ENCODE peak calls at places on chromosomes 4 and X, in four cellular contexts. U is GM12891, D is K562, E is GM12878. P is an unnamed sample.

GRCh38 chrX:11190745-11191510 is 79.8 kb downstream of the HCCS start:
- DNase-seq in U (no peak), E (no peak), D (no peak), P (no peak)

GRCh38 chr4:1512738-1513660 is 106.8 kb upstream of the NKX1-1 start:
- DNase-seq in E (no peak), U (no peak), D (peak), P (no peak)

GRCh38 chr4:177033130-177033529 is 240.4 kb upstream of the VEGFC start:
- DNase-seq in U (no peak), E (no peak), D (no peak), P (no peak)

GRCh38 chr4:76990288-76991080 is 40.9 kb downstream of the SEPTIN11 start:
- DNase-seq in U (no peak), E (no peak), D (no peak), P (no peak)

GRCh38 chr4:143728171-143728570 is 27.7 kb upstream of the FREM3 start:
- DNase-seq in D (no peak), E (no peak), U (no peak), P (no peak)

GRCh38 chr4:122531038-122531437 is 74.5 kb upstream of the IL2 start:
- DNase-seq in U (no peak), D (no peak), E (no peak), P (no peak)

GRCh38 chr4:17323619-17324400 is 188.1 kb downstream of the QDPR start:
- DNase-seq in U (no peak), E (no peak), D (no peak), P (no peak)

GRCh38 chr4:10456270-10457254 is 664 bp downstream of the ZNF518B start:
- DNase-seq in U (peak), D (peak), E (no peak), P (peak)

GRCh38 chr4:17817027-17817426 is 6.2 kb downstream of the NCAPG start:
- DNase-seq in U (no peak), D (no peak), E (peak), P (no peak)

GRCh38 chr4:11367371-11367770 is 61.3 kb downstream of the HS3ST1 start:
- DNase-seq in D (no peak), U (no peak), E (no peak), P (no peak)

GRCh38 chrX:135572436-135572835 is 52.0 kb downstream of the INTS6L start:
- DNase-seq in U (no peak), E (no peak), D (no peak), P (no peak)

GRCh38 chrX:38494239-38494823 is 67.0 kb upstream of the TSPAN7 start:
- DNase-seq in E (no peak), U (no peak), D (no peak), P (no peak)

GRCh38 chrX:107117993-107118321 is 665 bp downstream of the RBM41 start:
- DNase-seq in U (no peak), E (no peak), D (no peak), P (peak)

GRCh38 chr4:1866095-1866755 is 5.0 kb upstream of the NSD2 start:
- DNase-seq in U (no peak), E (no peak), D (no peak), P (no peak)

GRCh38 chrX:113929004-113929403 is 654.9 kb upstream of the HTR2C start:
- DNase-seq in E (no peak), D (peak), U (no peak), P (peak)

GRCh38 chrX:54891573-54891972 is 29.1 kb upstream of the TRO start:
- DNase-seq in U (no peak), D (peak), E (no peak), P (peak)

GRCh38 chrX:48826135-48826875 is at the start of gene ERAS:
- DNase-seq in D (no peak), U (peak), E (no peak), P (no peak)

GRCh38 chrX:6694977-6695376 is 160.1 kb upstream of the VCX3A start:
- DNase-seq in E (no peak), U (no peak), D (no peak), P (no peak)

GRCh38 chr4:141246683-141247429 is 26.2 kb downstream of the ZNF330 start:
- DNase-seq in U (no peak), D (peak), E (no peak), P (no peak)

GRCh38 chr4:174292473-174292872 is 8.8 kb downstream of the CEP44 start:
- DNase-seq in U (no peak), E (no peak), D (no peak), P (no peak)

GRCh38 chr4:14679906-14680305 is 322.4 kb upstream of the CPEB2 start:
- DNase-seq in U (no peak), E (no peak), D (no peak), P (no peak)

GRCh38 chr4:77818667-77819408 is at the start of gene CNOT6L:
- DNase-seq in D (peak), E (no peak), U (peak), P (peak)

GRCh38 chrX:12894074-12894691 is 12.2 kb upstream of the TLR8 start:
- DNase-seq in U (no peak), D (peak), E (no peak), P (no peak)

GRCh38 chr4:122045533-122045932 is 93.7 kb upstream of the TRPC3 start:
- DNase-seq in U (no peak), D (no peak), E (no peak), P (peak)

GRCh38 chrX:68852046-68852445 is 23.2 kb downstream of the EFNB1 start:
- DNase-seq in E (no peak), D (no peak), U (no peak), P (no peak)

GRCh38 chr4:5839751-5840674 is 52.9 kb downstream of the CRMP1 start:
- DNase-seq in E (no peak), U (no peak), D (no peak), P (no peak)

GRCh38 chrX:101206471-101206870 is 13.1 kb upstream of the DRP2 start:
- DNase-seq in D (peak), U (no peak), E (no peak), P (no peak)

GRCh38 chr4:90445380-90445779 is 318.2 kb downstream of the CCSER1 start:
- DNase-seq in D (no peak), E (no peak), U (no peak), P (no peak)

GRCh38 chrX:13741695-13742094 is 7.1 kb downstream of the OFD1 start:
- DNase-seq in E (no peak), U (no peak), D (no peak), P (no peak)

GRCh38 chrX:68175569-68175968 is 257.7 kb downstream of the OPHN1 start:
- DNase-seq in U (no peak), E (no peak), D (no peak), P (no peak)

GRCh38 chr4:88623097-88623496 is 30.8 kb downstream of the HERC3 start:
- DNase-seq in U (no peak), E (no peak), D (no peak), P (no peak)

GRCh38 chr4:183443609-183444148 is 757 bp upstream of the CDKN2AIP start:
- DNase-seq in U (no peak), D (no peak), E (no peak), P (peak)

GRCh38 chr4:27217261-27217769 is 356.7 kb downstream of the STIM2 start:
- DNase-seq in D (no peak), E (no peak), U (no peak), P (no peak)

GRCh38 chr4:22670953-22671352 is 21.8 kb upstream of the GBA3 start:
- DNase-seq in U (no peak), E (no peak), D (no peak), P (no peak)

GRCh38 chr4:105619193-105619931 is 66.9 kb downstream of the ARHGEF38 start:
- DNase-seq in D (no peak), U (no peak), E (no peak), P (no peak)

GRCh38 chr4:105622269-105622668 is 69.8 kb downstream of the ARHGEF38 start:
- DNase-seq in U (no peak), E (no peak), D (no peak), P (no peak)

GRCh38 chr4:105624530-105624929 is 72.1 kb downstream of the ARHGEF38 start:
- DNase-seq in D (no peak), U (no peak), E (no peak), P (no peak)

GRCh38 chr4:105623099-105623498 is 70.7 kb downstream of the ARHGEF38 start:
- DNase-seq in D (no peak), U (no peak), E (no peak), P (no peak)

GRCh38 chr4:105620640-105621323 is 68.4 kb downstream of the ARHGEF38 start:
- DNase-seq in U (no peak), D (no peak), E (no peak), P (no peak)
- TF ChIP-seq SPI1 in U (no peak), D (no peak), E (no peak), P (no peak)

GRCh38 chrX:115410731-115411435 is 121.4 kb downstream of the LUZP4 start:
- DNase-seq in E (no peak), D (no peak), U (no peak), P (no peak)
- TF ChIP-seq POLR2AphosphoS5 in E (no peak), D (no peak), U (no peak), P (no peak)

DNA sequence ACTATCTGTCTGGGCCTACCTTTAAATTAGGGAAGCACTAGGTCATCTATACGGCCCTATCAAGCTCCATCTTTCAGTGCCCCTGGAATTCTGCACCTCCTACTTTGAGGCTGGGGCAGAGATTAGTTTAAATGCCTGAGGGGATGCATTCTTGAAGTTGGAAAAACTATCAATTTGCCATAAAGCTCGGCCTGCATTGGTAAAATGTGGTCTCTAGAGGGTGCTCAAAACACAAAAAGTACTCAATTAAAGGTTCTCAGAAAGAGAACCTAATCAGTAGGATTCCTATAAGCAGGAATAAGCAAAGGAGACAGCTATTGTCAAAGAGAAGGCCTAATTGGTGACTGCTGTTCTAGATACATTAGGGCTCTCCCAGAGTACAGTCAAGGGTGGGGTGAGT is 111.7 kb downstream of the AMER1 start:
- DNase-seq in D (no peak), U (no peak), E (no peak), P (no peak)
- TF ChIP-seq SPI1 in D (no peak), U (no peak), E (no peak), P (no peak)

GRCh38 chr4:12674184-12674583 is 810.0 kb downstream of the RAB28 start:
- DNase-seq in E (no peak), D (no peak), U (no peak), P (no peak)

GRCh38 chr4:12672320-12672719 is 811.8 kb downstream of the RAB28 start:
- DNase-seq in U (no peak), E (no peak), D (no peak), P (no peak)
- TF ChIP-seq POLR2AphosphoS5 in U (no peak), E (no peak), D (no peak), P (no peak)

DNA sequence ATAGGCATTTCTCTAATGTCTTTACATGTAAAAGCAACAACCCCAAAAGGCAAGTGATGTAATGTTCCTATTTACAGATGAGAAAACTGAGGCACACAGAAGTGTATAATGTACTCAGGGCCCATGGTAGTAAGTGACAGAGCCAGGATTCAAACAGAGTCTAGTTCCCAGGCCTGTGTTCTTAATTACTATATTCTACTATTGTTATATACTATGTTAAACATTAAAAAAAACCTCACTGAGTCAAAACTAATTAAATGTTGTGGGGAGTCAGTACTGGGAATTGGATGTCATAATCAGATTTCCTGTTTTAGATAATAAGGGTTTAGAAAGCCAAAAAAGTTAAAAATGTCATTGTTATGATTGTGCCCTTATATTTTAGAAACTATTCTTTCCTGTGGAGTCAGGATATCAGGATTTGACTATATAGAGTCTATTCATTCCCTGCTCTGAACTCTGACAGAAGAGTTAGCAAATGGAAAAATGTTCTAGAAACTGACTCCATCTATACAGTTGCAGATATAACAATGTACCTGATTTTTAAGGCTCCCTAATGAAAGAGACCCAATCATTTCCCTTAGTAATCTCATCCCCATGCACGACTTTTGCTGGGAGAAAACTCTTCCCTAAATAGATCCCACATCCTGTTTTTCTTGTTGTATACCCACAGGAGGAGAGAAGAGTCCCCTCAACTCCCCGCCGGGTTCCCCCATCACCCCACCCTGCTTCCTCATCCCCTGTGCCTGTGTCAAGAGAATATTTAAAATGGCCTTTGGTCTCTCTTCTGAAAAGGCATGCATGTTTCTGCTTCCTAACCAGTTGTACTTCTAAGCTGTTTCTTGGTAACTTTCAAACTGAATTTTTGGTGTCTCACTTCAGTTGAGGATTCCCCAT is 69.7 kb downstream of the REELD1 start:
- DNase-seq in D (no peak), E (no peak), U (no peak), P (no peak)
- TF ChIP-seq SPI1 in D (no peak), E (no peak), U (no peak), P (no peak)

GRCh38 chr4:164239976-164240375 is 514.0 kb upstream of the SMIM31 start:
- DNase-seq in D (no peak), U (no peak), E (no peak), P (no peak)

GRCh38 chr4:164239433-164239832 is 514.5 kb upstream of the SMIM31 start:
- DNase-seq in E (no peak), D (no peak), U (no peak), P (no peak)
- TF ChIP-seq POLR2AphosphoS5 in E (no peak), D (no peak), U (no peak), P (no peak)

GRCh38 chr4:187006189-187006618 is 282.5 kb upstream of the FAT1 start:
- DNase-seq in D (no peak), E (no peak), U (no peak), P (no peak)
- TF ChIP-seq SPI1 in D (no peak), E (no peak), U (no peak), P (no peak)

GRCh38 chr4:66974665-66975064 is 570.6 kb downstream of the CENPC start:
- DNase-seq in D (no peak), E (no peak), U (no peak), P (no peak)

DNA sequence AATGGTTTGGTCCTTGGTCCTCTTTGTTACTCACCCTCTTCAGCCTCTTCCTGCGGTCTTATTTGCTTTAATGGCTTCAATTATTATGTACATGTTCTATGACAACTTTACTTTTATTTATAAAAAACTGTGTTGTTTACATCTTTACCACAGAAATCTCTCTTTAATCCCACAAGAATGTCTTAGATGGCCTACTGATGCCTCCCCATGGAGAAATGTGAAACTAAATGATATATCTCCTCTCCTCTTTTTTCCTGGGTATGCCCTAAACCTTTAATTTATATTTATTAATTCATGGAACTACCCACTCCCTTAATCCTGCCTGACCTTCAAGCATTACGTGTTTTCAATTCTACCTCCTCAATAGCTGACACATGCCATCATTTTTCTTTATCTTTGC is 573.2 kb downstream of the CENPC start:
- DNase-seq in U (no peak), E (no peak), D (no peak), P (no peak)
- TF ChIP-seq POLR2AphosphoS5 in U (no peak), E (no peak), D (no peak), P (no peak)

P was measured in HL-60.